ENCODE peak calls at places on chromosomes 5 and 9, in six cellular contexts. J is right cardiac atrium; O is aorta; E is ACHN; C is CD4-positive, alpha-beta T cell; T is fibroblast of the aortic adventitia. S is an unnamed sample.

GRCh38 chr9:114184866-114185265 is 29.5 kb downstream of the COL27A1 start:
- DNase-seq in J (no peak), O (peak; percentile 25), E (no peak), C (no peak), T (no peak), S (no peak)

GRCh38 chr5:112329429-112330090 is 89.5 kb downstream of the EPB41L4A start:
- DNase-seq in J (no peak), O (no peak), E (no peak), C (no peak), T (no peak), S (no peak)

GRCh38 chr5:170103447-170103846 is 2.2 kb upstream of the FOXI1 start:
- DNase-seq in J (no peak), O (no peak), E (no peak), C (no peak), T (no peak), S (no peak)

GRCh38 chr9:123131258-123131657 is 97.8 kb downstream of the GPR21 start:
- DNase-seq in J (no peak), O (no peak), E (peak; percentile 59), C (no peak), T (peak; percentile 49), S (no peak)

GRCh38 chr5:33423018-33423630 is 17.6 kb upstream of the TARS1 start:
- DNase-seq in J (no peak), O (no peak), E (peak; percentile 35), C (no peak), T (peak; percentile 88), S (no peak)

GRCh38 chr5:87151547-87151946 is 116.1 kb upstream of the RASA1 start:
- DNase-seq in J (no peak), O (no peak), E (peak; percentile 85), C (no peak), T (peak; percentile 87), S (no peak)

GRCh38 chr5:31366941-31367340 is 165.0 kb downstream of the DROSHA start:
- DNase-seq in J (no peak), O (no peak), E (no peak), C (no peak), T (peak; percentile 84), S (no peak)

GRCh38 chr5:134249469-134250379 is 23.9 kb upstream of the PPP2CA start:
- DNase-seq in J (peak; percentile 48), O (no peak), E (no peak), C (no peak), T (peak; percentile 54), S (no peak)

GRCh38 chr9:72526901-72527800 is 5.7 kb downstream of the TMC1 start:
- DNase-seq in J (peak; percentile 85), O (peak; percentile 85), E (peak; percentile 82), C (peak; percentile 66), T (peak; percentile 91), S (peak; percentile 83)

GRCh38 chr9:98708933-98709911 is at the start of gene GABBR2:
- DNase-seq in J (no peak), O (no peak), E (no peak), C (no peak), T (no peak), S (no peak)

GRCh38 chr5:15516486-15516885 is 16.5 kb downstream of the FBXL7 start:
- DNase-seq in J (no peak), O (no peak), E (no peak), C (no peak), T (no peak), S (no peak)

GRCh38 chr9:77511525-77511924 is 136.6 kb downstream of the GNA14 start:
- DNase-seq in J (no peak), O (no peak), E (no peak), C (no peak), T (no peak), S (no peak)

S was measured in T-helper 22 cell.